ENCODE peak calls at places on chromosomes 7 and 10, in nine cellular contexts. H is esophagus muscularis mucosa, Y is cardiac muscle cell, W is GM23338, F is mammary epithelial cell, I is thyroid gland, M is A549, Z is thoracic aorta, S is vagina. E is an unnamed sample.

GRCh38 chr10:72106154-72106849 is 18.0 kb upstream of the SPOCK2 start:
- DNase-seq in H (no peak), Y (no peak), W (no peak), F (no peak), I (no peak), M (no peak), Z (no peak), S (no peak), E (no peak)

GRCh38 chr10:129833366-129833765 is 130.7 kb downstream of the EBF3 start:
- DNase-seq in H (no peak), Y (no peak), W (no peak), F (no peak), I (no peak), M (no peak), Z (no peak), S (peak), E (no peak)

GRCh38 chr10:31678139-31678536 is 250.5 kb downstream of the ARHGAP12 start:
- DNase-seq in H (no peak), Y (no peak), W (no peak), F (no peak), I (no peak), M (no peak), Z (no peak), S (no peak), E (no peak)

GRCh38 chr7:125149151-125149550 is 219.5 kb upstream of the POT1 start:
- DNase-seq in H (no peak), Y (peak), W (no peak), F (no peak), I (no peak), M (no peak), Z (no peak), S (no peak), E (no peak)

GRCh38 chr10:104650072-104650471 is 9.0 kb downstream of the SORCS3 start:
- DNase-seq in H (no peak), Y (no peak), W (peak), F (no peak), I (no peak), M (no peak), Z (no peak), S (no peak), E (no peak)

GRCh38 chr10:57657164-57657765 is 610.4 kb downstream of the IPMK start:
- DNase-seq in H (no peak), Y (peak), W (peak), F (peak), I (peak), M (peak), Z (no peak), S (no peak), E (peak)

GRCh38 chr7:30144659-30145321 is 10.0 kb downstream of the MTURN start:
- DNase-seq in H (no peak), Y (no peak), W (no peak), F (no peak), I (no peak), M (no peak), Z (no peak), S (no peak), E (no peak)

GRCh38 chr7:8436965-8437364 is 3.6 kb downstream of the NXPH1 start:
- DNase-seq in H (no peak), Y (peak), W (peak), F (peak), I (peak), M (peak), Z (no peak), S (no peak), E (no peak)

GRCh38 chr7:101630591-101630990 is 1.5 kb upstream of the MYL10 start:
- DNase-seq in H (no peak), Y (no peak), W (no peak), F (peak), I (no peak), M (no peak), Z (no peak), S (no peak), E (peak)

GRCh38 chr10:107081644-107082043 is 82.9 kb downstream of the SORCS1 start:
- DNase-seq in H (no peak), Y (no peak), W (no peak), F (no peak), I (no peak), M (no peak), Z (no peak), S (no peak), E (no peak)

GRCh38 chr7:26535483-26536069 is 243.9 kb downstream of the SNX10 start:
- DNase-seq in H (no peak), Y (no peak), W (no peak), F (no peak), I (no peak), M (no peak), Z (no peak), S (no peak), E (no peak)

GRCh38 chr7:138834583-138834982 is 36.6 kb upstream of the ATP6V0A4 start:
- DNase-seq in H (no peak), Y (no peak), W (no peak), F (no peak), I (no peak), M (no peak), Z (no peak), S (no peak), E (no peak)

GRCh38 chr7:70384891-70385290 is 747.1 kb upstream of the GALNT17 start:
- DNase-seq in H (no peak), Y (peak), W (no peak), F (peak), I (no peak), M (no peak), Z (no peak), S (no peak), E (peak)

GRCh38 chr7:113996405-113996804 is 77.6 kb upstream of the PPP1R3A start:
- DNase-seq in H (no peak), Y (no peak), W (no peak), F (no peak), I (no peak), M (no peak), Z (no peak), S (no peak), E (no peak)

GRCh38 chr10:71643904-71644303 is 75.7 kb downstream of the C10orf105 start:
- DNase-seq in H (no peak), Y (no peak), W (no peak), F (no peak), I (peak), M (no peak), Z (no peak), S (no peak), E (no peak)

DNA sequence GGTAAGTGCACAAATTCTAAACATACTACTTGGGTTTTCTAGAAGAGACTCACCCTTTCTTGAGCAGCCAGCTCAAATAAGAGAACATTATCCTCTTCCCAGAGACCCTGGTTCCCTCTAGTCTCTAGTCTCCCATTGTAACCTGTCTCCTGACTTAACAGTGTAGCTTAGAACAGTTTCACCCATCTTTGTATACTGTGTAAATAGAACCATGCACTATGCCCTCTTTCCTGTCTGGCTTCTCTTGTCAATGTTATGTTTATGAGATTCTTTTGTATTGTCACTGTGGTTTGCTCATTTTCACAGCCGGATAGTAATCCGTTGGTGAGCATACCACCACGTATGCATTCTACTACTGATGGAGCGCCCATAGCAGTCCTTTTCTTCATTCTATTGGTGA is 227.4 kb upstream of the PLPP4 start:
- DNase-seq in H (no peak), Y (no peak), W (no peak), F (no peak), I (no peak), M (no peak), Z (no peak), S (no peak), E (no peak)
- H3K27ac ChIP-seq in H (no peak), Y (no peak), W (no peak), F (no peak), I (no peak), M (no peak), Z (no peak), S (no peak), E (no peak)

GRCh38 chr10:73183882-73184281 is 16.0 kb downstream of the FAM149B1 start:
- DNase-seq in H (no peak), Y (peak), W (no peak), F (no peak), I (no peak), M (no peak), Z (no peak), S (no peak), E (no peak)
- H3K27ac ChIP-seq in H (no peak), Y (no peak), W (no peak), F (no peak), I (no peak), M (no peak), Z (no peak), S (no peak), E (no peak)

GRCh38 chr7:94350729-94351128 is 44.0 kb upstream of the COL1A2 start:
- DNase-seq in H (no peak), Y (no peak), W (no peak), F (no peak), I (no peak), M (no peak), Z (no peak), S (no peak), E (no peak)

GRCh38 chr7:94345907-94346306 is 48.8 kb upstream of the COL1A2 start:
- DNase-seq in H (no peak), Y (no peak), W (no peak), F (no peak), I (no peak), M (no peak), Z (no peak), S (no peak), E (no peak)

GRCh38 chr7:94344826-94345225 is 49.9 kb upstream of the COL1A2 start:
- DNase-seq in H (no peak), Y (peak), W (no peak), F (peak), I (no peak), M (no peak), Z (no peak), S (no peak), E (no peak)

GRCh38 chr7:94351703-94352102 is 43.0 kb upstream of the COL1A2 start:
- DNase-seq in H (no peak), Y (no peak), W (no peak), F (no peak), I (no peak), M (no peak), Z (no peak), S (no peak), E (no peak)

GRCh38 chr7:94348142-94348541 is 46.6 kb upstream of the COL1A2 start:
- DNase-seq in H (no peak), Y (peak), W (no peak), F (no peak), I (no peak), M (no peak), Z (no peak), S (no peak), E (no peak)
- H3K27ac ChIP-seq in H (peak), Y (no peak), W (no peak), F (no peak), I (peak), M (no peak), Z (peak), S (peak), E (no peak)

DNA sequence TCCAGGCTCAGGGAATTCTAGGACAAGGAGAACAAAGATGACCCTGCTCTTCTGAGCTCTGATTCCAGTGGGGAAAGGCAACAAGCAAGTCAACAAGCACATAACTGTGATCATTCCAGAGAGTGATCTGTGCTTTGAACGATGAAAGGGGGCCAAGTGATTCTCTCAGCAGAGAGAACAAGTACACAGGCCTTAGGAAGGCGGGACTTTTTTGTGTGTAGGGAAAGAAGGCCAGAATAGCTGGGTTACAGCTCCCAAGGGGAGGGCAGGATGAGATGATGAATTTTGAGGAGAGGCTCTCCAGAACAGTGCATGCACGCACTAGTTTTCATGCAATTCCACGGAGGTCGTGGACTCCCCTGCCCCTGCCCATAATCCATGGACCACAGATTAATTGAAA is 565.2 kb downstream of the SDK1 start:
- DNase-seq in H (no peak), Y (no peak), W (no peak), F (no peak), I (no peak), M (no peak), Z (no peak), S (no peak), E (no peak)
- H3K27ac ChIP-seq in H (peak), Y (no peak), W (no peak), F (no peak), I (no peak), M (no peak), Z (no peak), S (peak), E (no peak)

GRCh38 chr10:114024876-114025609 is 18.6 kb upstream of the ADRB1 start:
- DNase-seq in H (peak), Y (peak), W (no peak), F (no peak), I (no peak), M (peak), Z (no peak), S (no peak), E (no peak)
- H3K27ac ChIP-seq in H (no peak), Y (no peak), W (no peak), F (no peak), I (no peak), M (peak), Z (no peak), S (no peak), E (peak)

E was measured in epithelial cell of prostate.